ENCODE peak calls at places on chromosome 2, in four cellular contexts. Y is GM23248, Z is uterus, K is left lung. F is an unnamed sample.

GRCh38 chr2:209872675-209873074 is 101.0 kb downstream of the UNC80 start:
- DNase-seq in Y (no peak), Z (peak), K (no peak), F (peak)

GRCh38 chr2:71120195-71120594 is 9.8 kb downstream of the MCEE start:
- DNase-seq in Y (peak), Z (no peak), K (no peak), F (no peak)

GRCh38 chr2:147531299-147531698 is 313.5 kb upstream of the ACVR2A start:
- DNase-seq in Y (no peak), Z (no peak), K (no peak), F (no peak)

GRCh38 chr2:237766334-237766733 is 32.2 kb upstream of the RBM44 start:
- DNase-seq in Y (peak), Z (no peak), K (no peak), F (no peak)

GRCh38 chr2:222919841-222920609 is 59.2 kb downstream of the ACSL3 start:
- DNase-seq in Y (peak), Z (no peak), K (no peak), F (no peak)

GRCh38 chr2:178404380-178404767 is 46.6 kb downstream of the PRKRA start:
- DNase-seq in Y (peak), Z (no peak), K (peak), F (no peak)

GRCh38 chr2:88892788-88893187 is 201.3 kb downstream of the RPIA start:
- DNase-seq in Y (no peak), Z (no peak), K (no peak), F (no peak)

GRCh38 chr2:55112229-55113016 is 62.2 kb upstream of the RTN4 start:
- DNase-seq in Y (peak), Z (peak), K (peak), F (peak)

GRCh38 chr2:219451626-219452360 is 17.1 kb downstream of the SPEG start:
- DNase-seq in Y (no peak), Z (peak), K (no peak), F (peak)

GRCh38 chr2:215900865-215901264 is 112.5 kb downstream of the MREG start:
- DNase-seq in Y (no peak), Z (no peak), K (no peak), F (no peak)

GRCh38 chr2:234335676-234336228 is 161.1 kb downstream of the ARL4C start:
- DNase-seq in Y (peak), Z (peak), K (peak), F (peak)

GRCh38 chr2:162012565-162012869 is 61.5 kb downstream of the DPP4 start:
- DNase-seq in Y (no peak), Z (no peak), K (no peak), F (no peak)

GRCh38 chr2:162017233-162017632 is 56.8 kb downstream of the DPP4 start:
- DNase-seq in Y (no peak), Z (no peak), K (no peak), F (no peak)

GRCh38 chr2:162013514-162014205 is 60.4 kb downstream of the DPP4 start:
- DNase-seq in Y (no peak), Z (no peak), K (no peak), F (no peak)

GRCh38 chr2:162016080-162016479 is 57.9 kb downstream of the DPP4 start:
- DNase-seq in Y (no peak), Z (no peak), K (no peak), F (no peak)

DNA sequence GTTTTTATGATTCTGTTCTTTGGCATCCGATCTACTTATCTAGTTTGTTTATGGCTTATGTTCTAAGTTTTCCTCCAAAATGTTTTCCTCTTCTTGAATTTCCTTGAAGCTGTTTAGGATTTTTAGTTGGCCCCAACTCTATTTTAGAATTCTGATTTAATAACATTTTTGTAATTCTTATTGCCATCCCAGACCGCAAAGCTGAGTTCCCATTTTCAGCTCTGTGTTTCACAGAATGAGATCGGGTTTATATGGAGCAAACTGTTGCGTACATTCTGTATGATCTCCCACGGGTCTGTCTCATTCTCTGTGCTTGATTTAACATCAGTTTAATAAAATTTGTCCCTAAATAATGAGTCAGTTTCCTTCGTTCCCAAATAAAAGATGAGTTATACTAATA is 59.3 kb downstream of the DPP4 start:
- DNase-seq in Y (no peak), Z (no peak), K (no peak), F (no peak)
- H3K27ac ChIP-seq in Y (no peak), Z (no peak), K (peak), F (no peak)

GRCh38 chr2:28428486-28428885 is 35.8 kb downstream of the FOSL2 start:
- DNase-seq in Y (no peak), Z (no peak), K (no peak), F (no peak)
- H3K27ac ChIP-seq in Y (peak), Z (no peak), K (no peak), F (no peak)

GRCh38 chr2:68779595-68779994 is 45.0 kb downstream of the ARHGAP25 start:
- DNase-seq in Y (no peak), Z (no peak), K (no peak), F (no peak)
- H3K27ac ChIP-seq in Y (no peak), Z (no peak), K (peak), F (no peak)

GRCh38 chr2:173146590-173146989 is 70.9 kb downstream of the MAP3K20 start:
- DNase-seq in Y (peak), Z (no peak), K (no peak), F (no peak)
- H3K27ac ChIP-seq in Y (no peak), Z (no peak), K (no peak), F (no peak)

DNA sequence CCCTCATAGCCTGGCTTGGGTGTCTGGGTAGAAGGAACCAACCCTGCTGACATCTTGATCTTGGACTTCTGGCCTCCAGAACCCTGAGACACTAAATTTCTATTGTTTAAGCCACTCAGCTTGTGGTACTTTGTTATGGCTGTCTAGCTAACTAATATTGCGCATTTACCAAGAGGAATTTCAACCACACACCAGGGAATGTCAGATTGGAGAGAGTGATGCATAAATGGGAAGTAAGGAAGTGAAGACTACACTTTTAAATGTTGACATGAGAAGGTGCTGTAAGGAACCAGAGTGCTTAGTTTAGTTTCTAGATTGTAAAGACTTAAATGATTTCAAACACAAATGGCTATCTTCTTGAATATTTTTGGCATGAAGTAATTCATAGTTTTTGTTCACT is 98.9 kb upstream of the ITGB6 start:
- DNase-seq in Y (peak), Z (no peak), K (no peak), F (no peak)
- H3K27ac ChIP-seq in Y (peak), Z (no peak), K (no peak), F (no peak)

GRCh38 chr2:225466891-225467604 is 67.5 kb downstream of the NYAP2 start:
- DNase-seq in Y (no peak), Z (no peak), K (no peak), F (no peak)

GRCh38 chr2:225472161-225472560 is 72.7 kb downstream of the NYAP2 start:
- DNase-seq in Y (no peak), Z (no peak), K (no peak), F (no peak)

GRCh38 chr2:225471039-225471438 is 71.5 kb downstream of the NYAP2 start:
- DNase-seq in Y (no peak), Z (no peak), K (no peak), F (no peak)

GRCh38 chr2:225468131-225468530 is 68.6 kb downstream of the NYAP2 start:
- DNase-seq in Y (no peak), Z (no peak), K (no peak), F (no peak)

DNA sequence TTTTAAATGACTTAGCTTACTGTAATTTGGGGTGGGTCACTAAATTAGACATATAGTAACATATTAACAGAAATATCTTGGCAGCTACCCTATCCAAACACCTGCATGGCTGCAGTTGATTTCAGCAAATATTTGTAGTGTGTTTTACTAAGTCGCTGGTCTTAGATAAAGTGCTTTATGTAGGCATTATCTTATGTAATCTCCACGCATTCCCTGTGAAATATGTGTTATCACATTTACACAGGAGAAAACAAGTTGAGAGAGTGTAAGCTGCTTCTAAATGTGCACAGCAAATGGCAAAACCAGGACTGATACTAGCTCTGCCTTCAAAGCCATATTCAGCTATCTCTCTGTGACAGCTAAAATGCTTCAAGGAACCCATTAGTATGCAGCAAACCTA is 72.0 kb downstream of the NYAP2 start:
- DNase-seq in Y (no peak), Z (no peak), K (no peak), F (no peak)
- H3K27ac ChIP-seq in Y (no peak), Z (no peak), K (no peak), F (no peak)

GRCh38 chr2:200404615-200405014 is 98.1 kb downstream of the SPATS2L start:
- DNase-seq in Y (no peak), Z (no peak), K (no peak), F (no peak)

GRCh38 chr2:200408428-200409311 is 101.2 kb downstream of the KCTD18 start:
- DNase-seq in Y (peak), Z (no peak), K (no peak), F (no peak)

GRCh38 chr2:200405599-200406298 is 99.3 kb downstream of the SPATS2L start:
- DNase-seq in Y (peak), Z (no peak), K (no peak), F (no peak)

GRCh38 chr2:200403794-200404193 is 97.3 kb downstream of the SPATS2L start:
- DNase-seq in Y (no peak), Z (no peak), K (no peak), F (no peak)

GRCh38 chr2:200406379-200406778 is 99.9 kb downstream of the SPATS2L start:
- DNase-seq in Y (peak), Z (no peak), K (no peak), F (no peak)
- H3K27ac ChIP-seq in Y (peak), Z (no peak), K (peak), F (peak)

GRCh38 chr2:127659408-127660290 is 13.7 kb downstream of the GPR17 start:
- DNase-seq in Y (no peak), Z (peak), K (peak), F (peak)

GRCh38 chr2:127660291-127660578 is 14.3 kb downstream of the GPR17 start:
- DNase-seq in Y (no peak), Z (no peak), K (no peak), F (no peak)

GRCh38 chr2:127662937-127663565 is 12.3 kb downstream of the LIMS2 start:
- DNase-seq in Y (peak), Z (peak), K (no peak), F (no peak)

GRCh38 chr2:127661949-127662510 is 13.3 kb downstream of the LIMS2 start:
- DNase-seq in Y (peak), Z (peak), K (peak), F (no peak)

GRCh38 chr2:127661072-127661618 is 14.2 kb downstream of the LIMS2 start:
- DNase-seq in Y (peak), Z (no peak), K (no peak), F (no peak)
- H3K27ac ChIP-seq in Y (peak), Z (peak), K (peak), F (peak)

DNA sequence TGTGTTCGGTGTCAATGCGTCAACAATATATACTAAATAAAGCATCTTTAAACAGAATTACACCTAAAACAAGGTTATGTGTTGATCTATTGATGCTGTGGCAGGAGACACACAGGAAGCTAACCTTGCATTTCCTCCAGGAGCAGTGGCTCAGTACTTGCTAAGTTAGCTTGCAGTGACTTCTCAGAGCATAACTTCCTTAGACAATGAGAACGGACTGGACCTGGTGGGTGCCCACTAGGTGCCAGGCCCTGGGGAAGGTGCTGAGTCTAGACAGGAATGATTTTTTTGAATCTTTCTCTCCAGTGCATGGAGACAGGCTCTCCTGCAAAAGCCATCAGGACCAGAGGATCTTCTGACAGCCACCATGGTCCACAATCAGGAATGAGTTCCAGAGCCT is 73.8 kb upstream of the MGAT4A start:
- DNase-seq in Y (no peak), Z (no peak), K (no peak), F (no peak)
- H3K27ac ChIP-seq in Y (no peak), Z (no peak), K (peak), F (no peak)

GRCh38 chr2:69195706-69196105 is 182.7 kb downstream of the ANTXR1 start:
- DNase-seq in Y (no peak), Z (no peak), K (no peak), F (no peak)
- H3K27ac ChIP-seq in Y (peak), Z (peak), K (no peak), F (no peak)